ENCODE peak calls at places on chromosomes 4 and X, in seven cellular contexts. X is HCT116, Y is brain microvascular endothelial cell, M is BE2C, R is body of pancreas, Q is lung, N is Peyer's patch. J is an unnamed sample.

GRCh38 chr4:5802565-5802964 is 90.3 kb downstream of the CRMP1 start:
- DNase-seq in Y (no peak), N (no peak), X (no peak), Q (no peak), M (no peak), R (no peak), J (no peak)

GRCh38 chrX:148501121-148502066 is 977 bp downstream of the AFF2 start:
- DNase-seq in R (no peak), Y (no peak), X (no peak), N (peak), M (no peak), Q (no peak), J (no peak)

GRCh38 chr4:61532324-61532723 is 332.2 kb downstream of the ADGRL3 start:
- DNase-seq in M (no peak), R (no peak), Q (no peak), N (no peak), X (no peak), Y (no peak), J (no peak)

GRCh38 chr4:623914-624626 is 1.3 kb upstream of the PDE6B start:
- DNase-seq in N (no peak), R (no peak), M (no peak), Y (no peak), X (no peak), Q (no peak), J (no peak)

GRCh38 chrX:39762266-39762841 is 335.4 kb downstream of the BCOR start:
- DNase-seq in Q (no peak), N (no peak), Y (peak), X (no peak), R (no peak), M (peak), J (peak)

GRCh38 chr4:77036206-77036605 is 39.6 kb downstream of the CCNI start:
- DNase-seq in N (no peak), X (no peak), R (peak), Y (peak), M (no peak), Q (no peak), J (peak)

GRCh38 chr4:121448231-121448630 is 67.4 kb upstream of the QRFPR start:
- DNase-seq in X (peak), Q (no peak), Y (no peak), R (peak), M (no peak), N (no peak), J (no peak)

GRCh38 chr4:125323547-125324100 is 8.9 kb downstream of the FAT4 start:
- DNase-seq in M (no peak), X (no peak), N (no peak), R (peak), Y (peak), Q (no peak), J (peak)

GRCh38 chr4:99651811-99652545 is 5.7 kb downstream of the C4orf54 start:
- DNase-seq in R (no peak), N (no peak), X (no peak), M (no peak), Y (no peak), Q (no peak), J (no peak)

GRCh38 chr4:128565054-128565453 is 244.4 kb upstream of the JADE1 start:
- DNase-seq in R (no peak), Q (no peak), X (no peak), M (no peak), N (no peak), Y (no peak), J (no peak)

GRCh38 chr4:84965558-84966381 is 720 bp downstream of the WDFY3 start:
- DNase-seq in Q (peak), R (peak), N (no peak), M (peak), X (no peak), Y (no peak), J (no peak)

DNA sequence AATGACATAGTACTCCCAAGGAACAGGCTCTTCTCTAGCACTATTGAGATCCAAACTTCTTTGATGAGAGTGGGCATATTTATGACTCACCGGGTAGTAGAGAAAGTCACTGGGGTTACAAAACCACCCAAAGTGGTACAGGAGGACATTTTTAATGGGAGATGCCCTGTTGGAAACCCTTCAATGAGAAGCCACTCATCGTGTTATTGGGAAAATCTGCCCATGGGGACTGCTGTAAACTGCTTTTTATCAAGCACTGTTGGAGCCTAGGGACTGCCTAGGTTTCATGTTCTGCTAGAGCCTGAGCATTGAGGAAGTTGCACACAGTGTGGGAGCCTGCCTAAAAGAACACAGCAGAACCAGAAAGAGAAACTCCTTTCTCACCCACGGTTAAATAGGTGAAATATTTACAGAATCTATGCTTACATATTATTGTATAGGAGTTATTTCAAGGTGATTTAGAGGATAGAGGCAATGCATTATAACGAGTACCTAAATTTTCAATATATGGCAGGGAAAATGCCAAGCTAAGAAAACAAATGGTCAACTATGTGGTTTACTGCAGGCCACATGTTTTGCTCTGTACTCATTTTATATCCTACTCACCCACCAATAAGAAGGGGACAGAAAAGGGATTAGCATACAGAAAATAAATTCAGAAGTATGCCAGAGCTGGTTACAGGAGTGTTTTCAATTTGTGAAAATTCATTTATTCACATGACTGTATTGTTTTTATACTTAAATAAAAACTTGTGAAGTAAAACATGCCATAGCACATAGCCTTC is 559.1 kb downstream of the FSTL5 start:
- DNase-seq in R (no peak), X (no peak), Y (no peak), N (no peak), M (no peak), Q (no peak), J (no peak)
- H3K4me3 ChIP-seq in R (no peak), X (no peak), Y (no peak), N (no peak), M (no peak), Q (no peak), J (no peak)

DNA sequence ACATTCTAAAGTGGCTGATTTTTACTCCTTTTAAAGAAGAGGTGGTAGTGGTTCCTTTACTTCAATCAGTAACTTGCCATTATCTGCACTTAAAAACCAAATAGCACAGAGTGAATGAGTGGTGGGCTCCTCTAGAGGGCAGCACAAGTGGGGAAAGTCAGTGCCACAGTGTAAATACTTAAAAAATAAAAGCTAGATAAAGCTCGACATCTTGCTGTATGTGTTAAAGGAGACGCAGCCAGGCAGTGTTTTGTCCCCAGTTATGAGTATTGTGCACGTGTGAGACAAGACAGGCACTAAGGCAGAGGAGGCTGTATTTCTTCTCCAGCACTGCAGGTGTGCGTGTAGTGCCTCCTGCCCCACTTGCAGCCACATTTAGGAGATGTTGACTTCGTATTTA is 24.6 kb downstream of the NAP1L5 start:
- DNase-seq in N (no peak), Q (no peak), R (peak), X (no peak), Y (peak), M (peak), J (no peak)
- TF ChIP-seq CTCF in N (peak), Q (no peak), R (peak), X (peak), Y (peak), M (peak), J (peak)

GRCh38 chr4:118948545-118949144 is 60.0 kb downstream of the SYNPO2 start:
- DNase-seq in Q (no peak), N (no peak), X (no peak), M (no peak), Y (no peak), R (no peak), J (no peak)
- H3K4me3 ChIP-seq in Q (no peak), N (no peak), X (no peak), M (no peak), Y (no peak), R (no peak), J (no peak)

GRCh38 chrX:40922307-40922706 is 162.9 kb upstream of the USP9X start:
- DNase-seq in R (no peak), Q (no peak), M (no peak), X (peak), N (no peak), Y (peak), J (peak)
- TF ChIP-seq CTCF in R (no peak), Q (no peak), M (peak), X (peak), N (no peak), Y (peak), J (peak)

DNA sequence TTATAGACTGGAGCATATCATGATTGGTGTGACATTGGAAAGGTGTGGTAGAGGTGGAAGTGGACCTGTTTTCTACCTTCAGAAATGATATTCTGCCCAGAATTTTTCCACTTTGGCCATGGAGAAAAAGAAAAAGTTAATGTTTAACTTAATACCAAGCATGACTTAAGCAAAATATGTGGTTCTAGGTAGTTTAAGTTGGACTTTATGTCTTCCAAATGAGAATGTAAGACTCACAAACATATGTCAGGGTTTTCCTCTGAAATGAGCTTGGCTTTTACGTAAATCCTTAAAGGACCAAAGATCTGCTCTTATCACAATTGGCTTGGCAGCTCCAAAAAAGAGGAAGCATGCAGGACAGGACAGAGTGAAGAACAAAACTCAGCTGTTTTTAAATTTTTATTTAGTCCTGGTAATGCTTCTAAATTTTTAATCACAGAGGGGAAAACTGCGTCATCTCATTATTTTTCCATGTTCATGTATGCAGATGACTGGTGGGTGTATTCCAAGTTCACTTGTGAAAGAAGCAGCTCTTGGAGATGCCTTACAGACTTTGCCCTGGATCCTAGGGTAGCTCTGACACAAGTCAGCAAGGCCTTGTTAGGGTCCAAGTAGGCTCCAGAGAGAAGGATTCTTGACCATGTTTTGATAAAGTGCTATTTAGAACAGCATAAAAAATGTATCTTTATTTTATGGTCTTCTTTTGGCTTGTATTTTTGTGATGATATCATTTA is 98.2 kb downstream of the ANK2 start:
- DNase-seq in M (no peak), N (no peak), R (no peak), Y (no peak), X (no peak), Q (no peak), J (no peak)
- H3K4me3 ChIP-seq in M (no peak), N (peak), R (no peak), Y (no peak), X (no peak), Q (no peak), J (no peak)

GRCh38 chr4:25863906-25864418 is 1.2 kb upstream of the SEL1L3 start:
- DNase-seq in R (no peak), N (peak), Y (no peak), M (no peak), Q (no peak), X (no peak), J (no peak)

GRCh38 chr4:25862411-25863346 is at the start of gene SEL1L3:
- DNase-seq in Q (peak), M (no peak), X (no peak), R (peak), Y (no peak), N (peak), J (no peak)

GRCh38 chr4:25861422-25861926 is 1.3 kb downstream of the SEL1L3 start:
- DNase-seq in N (no peak), X (no peak), Q (no peak), M (no peak), R (no peak), Y (no peak), J (no peak)

GRCh38 chr4:25861951-25862410 is 807 bp downstream of the SEL1L3 start:
- DNase-seq in N (peak), Q (peak), Y (no peak), R (peak), M (no peak), X (no peak), J (no peak)

GRCh38 chr4:25863347-25863784 is 578 bp upstream of the SEL1L3 start:
- DNase-seq in X (no peak), N (no peak), Q (peak), R (peak), Y (no peak), M (no peak), J (no peak)
- TF ChIP-seq CTCF in X (peak), N (peak), Q (no peak), R (peak), Y (peak), M (no peak), J (peak)

GRCh38 chrX:75276666-75277065 is 2.8 kb downstream of the UPRT start:
- DNase-seq in R (no peak), Q (no peak), X (no peak), M (no peak), Y (no peak), N (no peak), J (no peak)

GRCh38 chrX:75273483-75273882 is 402 bp upstream of the UPRT start:
- DNase-seq in R (peak), X (no peak), M (no peak), Y (peak), N (no peak), Q (no peak), J (no peak)

GRCh38 chrX:75278991-75279390 is 5.1 kb downstream of the UPRT start:
- DNase-seq in N (no peak), X (no peak), M (no peak), Y (peak), Q (no peak), R (no peak), J (peak)
- H3K4me3 ChIP-seq in N (no peak), X (no peak), M (no peak), Y (no peak), Q (no peak), R (no peak), J (no peak)

GRCh38 chr4:82898322-82899243 is 2.0 kb upstream of the THAP9 start:
- DNase-seq in Q (peak), M (peak), Y (peak), N (no peak), X (no peak), R (peak), J (peak)
- TF ChIP-seq CTCF in Q (peak), M (peak), Y (peak), N (peak), X (no peak), R (peak), J (peak)